ENCODE peak calls at places on chromosome 1, in six cellular contexts. F is A549, S is transverse colon, X is IMR-90, H is body of pancreas, J is tibial nerve. I is an unnamed sample.

GRCh38 chr1:91864017-91864700 is 21.8 kb downstream of the TGFBR3 start:
- DNase-seq in F (no peak), S (no peak), X (peak), H (no peak), J (no peak), I (no peak)

GRCh38 chr1:245495681-245496080 is 340.9 kb downstream of the KIF26B start:
- DNase-seq in F (no peak), S (no peak), X (no peak), H (no peak), J (no peak), I (no peak)

GRCh38 chr1:166272851-166273250 is 106.0 kb upstream of the FAM78B start:
- DNase-seq in F (no peak), S (no peak), X (no peak), H (no peak), J (no peak), I (no peak)

GRCh38 chr1:52842643-52843310 is at the start of gene ZYG11A:
- DNase-seq in F (peak), S (peak), X (peak), H (peak), J (no peak), I (peak)

GRCh38 chr1:11180342-11180744 is 8.8 kb upstream of the ANGPTL7 start:
- DNase-seq in F (no peak), S (no peak), X (peak), H (no peak), J (no peak), I (peak)

GRCh38 chr1:185050823-185051451 is 5.6 kb downstream of the RNF2 start:
- DNase-seq in F (no peak), S (no peak), X (no peak), H (no peak), J (no peak), I (peak)

GRCh38 chr1:53330819-53331218 is 2.9 kb upstream of the LRP8 start:
- DNase-seq in F (no peak), S (no peak), X (no peak), H (no peak), J (no peak), I (no peak)

GRCh38 chr1:204081791-204082513 is 9.0 kb downstream of the SOX13 start:
- DNase-seq in F (no peak), S (no peak), X (no peak), H (no peak), J (no peak), I (no peak)

GRCh38 chr1:177305040-177306018 is 134.6 kb downstream of the BRINP2 start:
- DNase-seq in F (no peak), S (no peak), X (no peak), H (no peak), J (no peak), I (no peak)

GRCh38 chr1:16913866-16914662 is 7.7 kb upstream of the CROCC start:
- DNase-seq in F (peak), S (peak), X (peak), H (peak), J (peak), I (peak)
- TF ChIP-seq POLR2A in F (peak), S (peak), X (peak), H (peak), J (peak), I (no peak)

DNA sequence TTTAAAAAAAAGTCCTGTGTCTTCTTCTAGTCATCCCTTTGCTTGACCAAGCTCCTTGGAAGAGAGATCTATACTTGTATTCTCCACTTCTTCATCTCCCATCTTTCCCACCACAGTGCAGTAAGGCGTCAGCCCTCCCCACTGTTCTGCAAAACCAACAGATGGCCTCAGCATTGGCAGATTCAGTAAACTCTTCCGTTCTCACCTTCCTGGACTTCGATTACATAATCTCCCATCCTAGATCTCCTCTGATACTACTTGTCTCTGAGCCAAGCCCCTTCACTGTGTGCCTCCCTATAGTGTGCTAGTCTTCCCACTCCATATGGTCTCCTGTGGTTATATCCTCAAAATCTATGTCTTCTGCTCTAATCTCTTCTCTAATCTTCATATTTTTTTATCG is 1.6 kb upstream of the COLGALT2 start:
- DNase-seq in F (no peak), S (no peak), X (no peak), H (no peak), J (no peak), I (no peak)
- TF ChIP-seq POLR2A in F (no peak), S (no peak), X (no peak), H (no peak), J (no peak), I (no peak)

GRCh38 chr1:248817065-248817464 is 8.7 kb downstream of the SH3BP5L start:
- DNase-seq in F (no peak), S (no peak), X (no peak), H (no peak), J (no peak), I (no peak)
- TF ChIP-seq POLR2A in F (no peak), S (no peak), X (no peak), H (no peak), J (no peak), I (no peak)

GRCh38 chr1:23530750-23531651 is at the start of gene E2F2:
- DNase-seq in F (peak), S (peak), X (peak), H (peak), J (peak), I (peak)
- TF ChIP-seq POLR2A in F (peak), S (peak), X (no peak), H (peak), J (no peak), I (peak)

GRCh38 chr1:220119043-220119512 is 25.1 kb downstream of the IARS2 start:
- DNase-seq in F (no peak), S (no peak), X (peak), H (no peak), J (no peak), I (no peak)
- TF ChIP-seq POLR2A in F (no peak), S (peak), X (no peak), H (no peak), J (no peak), I (no peak)

GRCh38 chr1:160681891-160682140 is 29.8 kb downstream of the CD48 start:
- DNase-seq in F (no peak), S (no peak), X (no peak), H (no peak), J (no peak), I (no peak)

GRCh38 chr1:160679893-160680292 is 31.7 kb downstream of the CD48 start:
- DNase-seq in F (no peak), S (no peak), X (no peak), H (no peak), J (no peak), I (no peak)

GRCh38 chr1:160682983-160683886 is 28.4 kb downstream of the CD48 start:
- DNase-seq in F (no peak), S (no peak), X (no peak), H (no peak), J (no peak), I (no peak)

GRCh38 chr1:160680399-160680798 is 31.2 kb downstream of the CD48 start:
- DNase-seq in F (no peak), S (no peak), X (no peak), H (no peak), J (no peak), I (no peak)

DNA sequence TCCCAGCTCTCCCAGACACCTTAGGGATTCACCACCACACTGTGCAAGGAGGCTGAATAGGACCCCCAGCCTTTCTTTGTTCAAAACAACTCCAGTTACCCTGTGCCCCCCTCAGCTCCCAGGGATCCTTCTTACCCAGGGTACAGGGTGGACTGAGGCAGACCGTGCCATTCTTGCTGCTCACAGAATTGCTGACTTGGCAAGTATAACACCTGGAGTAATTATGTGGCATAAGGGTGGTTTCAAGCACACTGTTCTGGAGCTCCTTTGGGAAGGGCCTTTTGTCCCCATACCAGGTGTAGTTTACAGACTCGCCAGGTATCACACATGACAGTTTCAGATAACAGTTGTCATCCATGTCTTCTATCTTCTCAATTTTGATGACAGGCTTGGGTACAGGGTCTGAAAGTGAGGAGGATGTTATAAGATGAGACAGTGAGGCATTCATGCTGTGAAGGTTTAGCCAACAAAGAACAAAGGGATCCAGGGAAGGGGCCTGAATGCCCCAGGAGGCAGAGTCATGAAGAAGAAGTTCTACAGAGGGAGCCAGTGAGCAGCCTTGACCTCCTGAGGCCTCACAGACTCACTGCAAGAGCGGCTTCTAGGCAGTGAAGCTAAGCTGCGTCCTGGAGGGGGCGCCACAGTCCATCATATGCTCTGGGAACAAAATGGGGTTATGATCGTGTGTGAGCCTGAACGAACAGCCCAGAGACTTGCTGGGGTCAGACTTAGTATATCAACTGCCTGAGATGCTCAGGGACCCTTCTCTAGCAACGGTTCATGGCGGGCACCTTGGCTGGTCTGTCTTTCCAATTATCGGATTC is 30.3 kb downstream of the CD48 start:
- DNase-seq in F (peak), S (peak), X (peak), H (peak), J (no peak), I (peak)
- TF ChIP-seq POLR2A in F (no peak), S (no peak), X (no peak), H (no peak), J (no peak), I (no peak)

GRCh38 chr1:227946624-227947424 is 908 bp downstream of the WNT9A start:
- DNase-seq in F (peak), S (peak), X (peak), H (peak), J (peak), I (peak)

GRCh38 chr1:227944066-227944930 is 3.4 kb downstream of the WNT9A start:
- DNase-seq in F (no peak), S (peak), X (no peak), H (peak), J (peak), I (no peak)

GRCh38 chr1:227945891-227946623 is 1.7 kb downstream of the WNT9A start:
- DNase-seq in F (peak), S (peak), X (peak), H (peak), J (peak), I (no peak)

GRCh38 chr1:227943354-227943753 is 4.4 kb downstream of the WNT9A start:
- DNase-seq in F (no peak), S (no peak), X (no peak), H (no peak), J (no peak), I (no peak)

GRCh38 chr1:227944931-227945890 is 2.5 kb downstream of the WNT9A start:
- DNase-seq in F (no peak), S (no peak), X (no peak), H (peak), J (no peak), I (no peak)
- TF ChIP-seq POLR2A in F (no peak), S (no peak), X (no peak), H (no peak), J (no peak), I (no peak)

GRCh38 chr1:201286445-201286844 is 3.1 kb downstream of the PKP1 start:
- DNase-seq in F (no peak), S (no peak), X (no peak), H (no peak), J (no peak), I (no peak)

GRCh38 chr1:201283836-201284553 is 689 bp downstream of the PKP1 start:
- DNase-seq in F (no peak), S (no peak), X (no peak), H (no peak), J (no peak), I (no peak)

GRCh38 chr1:201282931-201283829 is at the start of gene PKP1:
- DNase-seq in F (no peak), S (peak), X (peak), H (peak), J (no peak), I (no peak)

GRCh38 chr1:201285846-201286245 is 2.5 kb downstream of the PKP1 start:
- DNase-seq in F (no peak), S (no peak), X (no peak), H (no peak), J (no peak), I (no peak)

DNA sequence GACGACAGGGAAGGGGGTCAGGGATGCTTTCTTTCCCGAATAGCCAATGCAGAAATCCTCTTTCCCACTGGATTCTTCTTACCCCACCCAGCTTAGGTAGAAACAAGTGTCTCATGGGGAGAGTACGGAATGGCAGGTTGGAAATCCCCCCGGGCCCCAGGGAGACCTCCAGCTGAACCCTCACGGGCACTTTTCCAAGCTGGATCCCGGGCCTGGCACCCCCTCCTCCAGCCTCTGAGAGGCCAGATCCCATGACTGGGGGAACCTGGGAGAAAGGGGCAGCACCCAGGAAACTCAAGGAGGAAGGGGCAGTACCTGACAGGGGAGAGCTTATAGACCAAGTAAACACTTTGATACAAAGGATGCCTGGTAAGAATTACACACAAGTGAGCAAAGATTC is 1.3 kb downstream of the PKP1 start:
- DNase-seq in F (no peak), S (no peak), X (no peak), H (no peak), J (no peak), I (no peak)
- TF ChIP-seq POLR2A in F (no peak), S (no peak), X (no peak), H (no peak), J (no peak), I (no peak)

I was measured in erythroblast.